ENCODE peak calls at places on chromosomes 13 and 19, in eight cellular contexts. H is cardiac muscle cell; N is heart right ventricle; J is HCT116; S is heart left ventricle; B is H9; U is CD8-positive, alpha-beta memory T cell; A is tibial nerve. X is an unnamed sample.

GRCh38 chr19:35069706-35070105 is 28.2 kb downstream of the HPN start:
- DNase-seq in B (no peak), U (no peak), A (no peak), J (no peak), H (no peak), N (no peak), S (no peak), X (no peak)

GRCh38 chr19:41928221-41928683 is at the start of gene ERFL:
- DNase-seq in S (no peak), B (no peak), N (no peak), U (no peak), J (no peak), A (no peak), H (no peak), X (no peak)

GRCh38 chr13:73741111-73741510 is 393.1 kb downstream of the KLF12 start:
- DNase-seq in N (no peak), B (no peak), A (no peak), J (no peak), H (no peak), S (no peak), U (peak; percentile 26), X (no peak)

GRCh38 chr19:37227996-37228395 is 10.0 kb downstream of the ZNF383 start:
- DNase-seq in A (no peak), U (no peak), H (peak; percentile 59), J (no peak), B (peak; percentile 72), S (no peak), N (no peak), X (peak; percentile 6)

GRCh38 chr13:77752512-77753069 is 55.1 kb downstream of the SLAIN1 start:
- DNase-seq in H (no peak), J (no peak), U (no peak), N (no peak), A (no peak), B (no peak), S (no peak), X (no peak)

GRCh38 chr19:17982430-17982829 is 15.5 kb downstream of the KCNN1 start:
- DNase-seq in B (no peak), J (no peak), S (no peak), N (no peak), A (no peak), H (no peak), U (no peak), X (no peak)

GRCh38 chr19:5006201-5006600 is 37.3 kb downstream of the KDM4B start:
- DNase-seq in N (no peak), H (no peak), J (no peak), S (no peak), B (no peak), A (no peak), U (no peak), X (peak; percentile 45)

GRCh38 chr19:4052114-4052992 is 14.3 kb downstream of the ZBTB7A start:
- DNase-seq in A (no peak), U (no peak), H (no peak), B (no peak), J (no peak), S (peak; percentile 70), N (no peak), X (peak; percentile 64)

DNA sequence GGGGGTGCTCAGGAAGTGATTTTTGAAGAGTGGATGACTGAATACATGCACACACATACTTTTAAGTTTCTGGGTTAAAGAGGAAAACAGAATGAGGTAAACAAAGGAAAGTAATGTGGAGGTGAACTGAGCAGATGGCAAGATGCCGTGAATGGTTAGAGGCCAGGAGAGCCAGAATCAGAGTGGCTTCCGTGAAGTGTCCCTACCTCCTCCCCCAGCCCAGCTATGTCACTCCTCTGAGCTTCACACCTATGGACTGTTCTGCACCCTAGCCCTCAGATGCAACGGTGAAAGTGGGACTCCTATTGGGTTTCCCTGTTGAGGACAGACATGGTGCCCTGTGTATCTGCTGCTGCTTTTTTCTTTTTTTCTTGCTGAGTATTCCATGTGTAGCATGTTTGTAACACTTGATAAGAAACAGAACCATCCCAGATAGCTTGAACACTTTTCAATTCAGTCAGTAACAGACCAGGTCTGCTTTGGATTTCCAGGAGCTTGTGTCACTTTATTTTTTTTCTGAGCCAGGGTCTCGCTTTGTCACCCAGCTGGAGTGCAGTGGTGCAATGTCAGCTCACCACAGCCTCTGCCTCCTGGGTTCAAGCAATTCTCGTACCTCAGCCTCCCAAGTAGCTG is 43.9 kb downstream of the BBC3 start:
- DNase-seq in U (no peak), A (no peak), N (no peak), S (no peak), H (peak; percentile 32), B (no peak), J (no peak), X (no peak)
- H3K27ac ChIP-seq in U (peak overlapping the region; percentile 39), A (peak overlapping the region; percentile 78), N (no peak overlapping the region), S (no peak overlapping the region), H (peak overlapping the region; percentile 77), B (no peak overlapping the region), J (peak overlapping the region; percentile 76), X (no peak overlapping the region)

GRCh38 chr19:56976300-56976699 is 135.8 kb upstream of the PEG3 start:
- DNase-seq in U (no peak), S (no peak), N (no peak), H (no peak), B (no peak), J (no peak), A (no peak), X (no peak)
- H3K27ac ChIP-seq in U (no peak overlapping the region), S (no peak overlapping the region), N (no peak overlapping the region), H (no peak overlapping the region), B (no peak overlapping the region), J (no peak overlapping the region), A (no peak overlapping the region), X (no peak overlapping the region)

GRCh38 chr13:97946951-97947588 is 6.4 kb upstream of the IPO5 start:
- DNase-seq in B (no peak), U (no peak), A (no peak), H (no peak), N (no peak), J (no peak), S (no peak), X (peak; percentile 91)
- H3K27ac ChIP-seq in B (no peak overlapping the region), U (no peak overlapping the region), A (no peak overlapping the region), H (no peak overlapping the region), N (no peak overlapping the region), J (no peak overlapping the region), S (no peak overlapping the region), X (peak overlapping the region; percentile 98)

GRCh38 chr19:40613669-40614594 is 12.8 kb downstream of the LTBP4 start:
- DNase-seq in J (peak; percentile 89), B (peak; percentile 92), U (peak; percentile 86), A (peak; percentile 83), N (peak; percentile 82), S (peak; percentile 87), H (peak; percentile 80), X (no peak)

GRCh38 chr19:40612831-40613668 is 11.9 kb downstream of the LTBP4 start:
- DNase-seq in B (peak; percentile 87), S (peak; percentile 64), N (no peak), J (no peak), U (peak; percentile 66), H (peak; percentile 64), A (peak; percentile 57), X (no peak)

GRCh38 chr19:40616178-40616577 is 15.0 kb downstream of the LTBP4 start:
- DNase-seq in N (no peak), J (no peak), U (no peak), A (no peak), S (no peak), H (no peak), B (no peak), X (no peak)

GRCh38 chr19:40616941-40617340 is 15.8 kb downstream of the LTBP4 start:
- DNase-seq in A (no peak), B (no peak), J (no peak), U (no peak), S (no peak), N (no peak), H (no peak), X (no peak)

DNA sequence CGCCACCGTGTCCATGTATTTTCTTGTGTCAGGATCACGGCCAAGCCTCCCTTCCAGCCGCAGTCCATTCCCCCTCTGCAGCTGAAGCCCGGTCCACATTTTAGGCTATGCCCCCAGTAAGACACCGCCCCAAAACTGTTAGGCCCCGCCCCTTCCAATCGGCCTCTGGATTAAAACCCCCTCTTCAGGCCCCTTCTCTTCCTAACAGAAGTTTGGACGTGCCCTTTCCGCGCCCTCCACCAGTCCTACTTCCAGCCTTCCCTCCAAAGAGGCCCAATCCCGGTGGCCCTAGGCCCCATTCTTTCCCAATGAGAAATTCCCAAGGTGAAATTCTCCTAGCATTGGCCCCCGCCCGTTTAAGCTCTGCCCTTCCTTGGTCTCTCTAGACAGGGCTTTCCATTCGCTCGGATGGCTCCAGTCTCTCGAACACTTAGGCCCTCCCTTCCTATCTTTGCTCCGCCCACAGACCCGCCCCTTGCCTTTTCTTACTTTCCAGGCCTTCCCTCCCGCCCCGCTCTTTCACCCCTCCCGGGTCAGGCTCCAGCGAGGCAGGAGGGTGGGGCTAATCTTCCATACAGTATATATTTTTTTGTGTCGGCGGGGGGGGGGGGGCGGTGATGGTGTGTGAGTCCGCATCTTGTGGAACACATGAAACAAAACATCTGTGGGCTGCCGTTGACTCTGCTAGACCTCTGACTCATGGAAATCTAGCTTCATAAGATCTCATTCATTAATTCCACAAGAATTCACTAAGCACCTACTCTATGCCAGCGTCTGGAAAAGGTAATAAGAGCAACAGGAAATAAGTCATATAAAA is 13.6 kb downstream of the LTBP4 start:
- DNase-seq in U (no peak), B (peak; percentile 92), J (peak; percentile 87), A (peak; percentile 85), H (peak; percentile 89), N (peak; percentile 90), S (peak; percentile 92), X (peak; percentile 79)
- H3K27ac ChIP-seq in U (peak overlapping the region; percentile 74), B (no peak overlapping the region), J (peak overlapping the region; percentile 99), A (peak overlapping the region; percentile 90), H (peak overlapping the region; percentile 33), N (peak overlapping the region; percentile 86), S (peak overlapping the region; percentile 95), X (peak overlapping the region; percentile 65)

GRCh38 chr13:99978781-99979452 is 2.7 kb upstream of the ZIC2 start:
- DNase-seq in B (peak; percentile 91), U (no peak), N (no peak), S (no peak), J (no peak), H (peak; percentile 59), A (no peak), X (no peak)

GRCh38 chr13:99980201-99981114 is 1.1 kb upstream of the ZIC2 start:
- DNase-seq in S (peak; percentile 60), U (peak; percentile 64), H (peak; percentile 85), A (no peak), J (peak; percentile 52), B (peak; percentile 89), N (no peak), X (peak; percentile 57)

GRCh38 chr13:99977912-99978780 is 3.4 kb upstream of the ZIC2 start:
- DNase-seq in A (no peak), B (peak; percentile 52), J (no peak), S (no peak), H (peak; percentile 18), N (no peak), U (no peak), X (no peak)

GRCh38 chr13:99981115-99982020 is at the start of gene ZIC2:
- DNase-seq in B (peak; percentile 85), U (no peak), A (no peak), J (peak; percentile 73), H (peak; percentile 69), N (no peak), S (no peak), X (peak; percentile 13)

GRCh38 chr13:99979453-99980200 is 2.0 kb upstream of the ZIC2 start:
- DNase-seq in H (peak; percentile 50), A (no peak), B (peak; percentile 70), N (no peak), U (no peak), S (no peak), J (no peak), X (peak; percentile 18)
- H3K27ac ChIP-seq in H (no peak overlapping the region), A (no peak overlapping the region), B (no peak overlapping the region), N (no peak overlapping the region), U (no peak overlapping the region), S (no peak overlapping the region), J (peak overlapping the region; percentile 95), X (no peak overlapping the region)

X was measured in PC-3.